ENCODE peak calls at places on chromosomes 3 and 15, in seven cellular contexts. P is fibroblast of pulmonary artery, Z is body of pancreas, R is cardiac fibroblast, N is IMR-90, I is fibroblast of lung, M is pancreas. Q is an unnamed sample.

GRCh38 chr3:120147072-120147871 is 53.0 kb upstream of the GSK3B start:
- DNase-seq in P (no peak), Z (peak; percentile 40), R (no peak), N (no peak), I (no peak), M (no peak), Q (peak; percentile 39)

GRCh38 chr15:39213385-39213840 is 367.5 kb upstream of the THBS1 start:
- DNase-seq in P (peak; percentile 96), Z (peak; percentile 20), R (peak; percentile 96), N (peak; percentile 99), I (peak; percentile 100), M (no peak), Q (peak; percentile 63)

GRCh38 chr3:48135773-48136495 is 52.3 kb downstream of the CDC25A start:
- DNase-seq in P (no peak), Z (no peak), R (no peak), N (peak; percentile 43), I (peak; percentile 42), M (no peak), Q (no peak)

GRCh38 chr3:171494457-171495109 is 34.4 kb upstream of the TNIK start:
- DNase-seq in P (no peak), Z (no peak), R (no peak), N (no peak), I (no peak), M (no peak), Q (no peak)

GRCh38 chr15:62164500-62165028 is 521 bp downstream of the C2CD4B start:
- DNase-seq in P (peak; percentile 47), Z (no peak), R (peak; percentile 32), N (no peak), I (peak; percentile 4), M (peak; percentile 71), Q (no peak)

GRCh38 chr3:11534011-11534782 is 109.5 kb downstream of the VGLL4 start:
- DNase-seq in P (no peak), Z (peak; percentile 54), R (no peak), N (no peak), I (no peak), M (peak; percentile 61), Q (no peak)

GRCh38 chr3:117393119-117393518 is 683.5 kb downstream of the TUSC7 start:
- DNase-seq in P (peak; percentile 18), Z (no peak), R (no peak), N (peak; percentile 85), I (peak; percentile 34), M (no peak), Q (no peak)

GRCh38 chr15:86162172-86162591 is 82.5 kb downstream of the AGBL1 start:
- DNase-seq in P (no peak), Z (no peak), R (no peak), N (no peak), I (no peak), M (no peak), Q (no peak)

GRCh38 chr3:108036984-108037741 is 53.7 kb downstream of the CD47 start:
- DNase-seq in P (peak; percentile 36), Z (peak; percentile 10), R (peak; percentile 20), N (peak; percentile 71), I (peak; percentile 23), M (no peak), Q (no peak)

GRCh38 chr3:53156368-53156834 is 4.6 kb upstream of the PRKCD start:
- DNase-seq in P (no peak), Z (no peak), R (peak; percentile 19), N (no peak), I (peak; percentile 16), M (peak; percentile 34), Q (no peak)

GRCh38 chr15:26887926-26888666 is 21.2 kb downstream of the GABRA5 start:
- DNase-seq in P (no peak), Z (no peak), R (no peak), N (no peak), I (peak; percentile 20), M (no peak), Q (no peak)

GRCh38 chr3:62361261-62361660 is 12.1 kb downstream of the FEZF2 start:
- DNase-seq in P (no peak), Z (no peak), R (no peak), N (no peak), I (no peak), M (no peak), Q (no peak)

GRCh38 chr3:168858327-168858726 is 762.6 kb upstream of the GOLIM4 start:
- DNase-seq in P (no peak), Z (no peak), R (no peak), N (no peak), I (no peak), M (no peak), Q (no peak)

GRCh38 chr15:88863412-88863811 is 31.9 kb downstream of the HAPLN3 start:
- DNase-seq in P (no peak), Z (no peak), R (no peak), N (no peak), I (no peak), M (no peak), Q (no peak)

GRCh38 chr15:88860212-88860611 is 35.1 kb downstream of the HAPLN3 start:
- DNase-seq in P (no peak), Z (no peak), R (no peak), N (no peak), I (no peak), M (no peak), Q (no peak)

GRCh38 chr15:88858934-88859333 is 36.4 kb downstream of the HAPLN3 start:
- DNase-seq in P (no peak), Z (no peak), R (no peak), N (no peak), I (no peak), M (no peak), Q (no peak)

GRCh38 chr15:88859550-88859949 is 35.8 kb downstream of the HAPLN3 start:
- DNase-seq in P (no peak), Z (no peak), R (no peak), N (peak; percentile 16), I (no peak), M (no peak), Q (no peak)

DNA sequence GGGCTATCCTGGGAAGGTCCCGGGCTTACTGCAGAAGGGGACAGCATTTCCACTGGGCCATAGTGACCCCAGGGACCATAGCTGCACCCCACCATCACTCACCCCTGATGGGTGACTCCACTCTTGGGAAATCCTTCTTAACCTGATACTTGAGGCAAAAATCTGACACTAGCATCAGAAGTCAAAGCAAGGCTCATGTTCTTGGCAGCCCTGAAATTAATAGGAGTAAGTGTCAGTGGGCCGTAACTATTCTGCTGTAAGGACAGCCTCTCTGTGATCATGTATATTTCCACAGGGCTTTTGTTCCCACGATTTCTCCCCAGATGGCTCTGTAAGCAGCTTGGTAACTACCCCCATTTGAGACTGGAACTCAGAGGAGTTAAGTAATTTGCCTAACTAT is 33.7 kb downstream of the HAPLN3 start:
- DNase-seq in P (no peak), Z (no peak), R (no peak), N (no peak), I (no peak), M (no peak), Q (no peak)
- TF ChIP-seq CTCF in P (no peak), Z (no peak), R (no peak), N (no peak), I (no peak), M (no peak), Q (no peak)

GRCh38 chr3:152471814-152472605 is 203.3 kb downstream of the MBNL1 start:
- DNase-seq in P (peak; percentile 75), Z (peak; percentile 69), R (peak; percentile 74), N (peak; percentile 54), I (peak; percentile 43), M (peak; percentile 34), Q (peak; percentile 59)

GRCh38 chr3:152470095-152470494 is 201.4 kb downstream of the MBNL1 start:
- DNase-seq in P (no peak), Z (no peak), R (no peak), N (no peak), I (no peak), M (no peak), Q (no peak)

GRCh38 chr3:152469238-152470025 is 200.7 kb downstream of the MBNL1 start:
- DNase-seq in P (no peak), Z (no peak), R (no peak), N (no peak), I (no peak), M (no peak), Q (no peak)

GRCh38 chr3:152470893-152471292 is 202.2 kb downstream of the MBNL1 start:
- DNase-seq in P (no peak), Z (no peak), R (no peak), N (no peak), I (no peak), M (no peak), Q (no peak)

DNA sequence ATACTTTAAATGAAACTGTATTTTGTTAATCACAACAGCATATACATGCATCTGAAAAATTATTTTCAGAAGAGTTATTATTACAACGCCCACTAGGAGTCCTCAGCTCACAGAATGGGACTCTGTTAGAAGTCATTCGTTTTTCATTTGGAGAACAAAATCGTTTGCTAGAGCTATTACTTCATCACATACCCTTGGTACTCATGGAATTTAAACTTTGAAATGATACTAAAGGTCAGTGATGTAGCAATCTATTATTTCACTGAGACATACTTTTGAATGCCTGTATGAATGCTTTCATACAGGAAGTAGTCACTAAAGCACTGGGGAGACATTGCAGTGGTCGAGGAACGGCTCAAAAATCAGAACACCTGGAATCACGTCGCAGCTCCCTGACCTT is 198.1 kb downstream of the MBNL1 start:
- DNase-seq in P (peak; percentile 82), Z (no peak), R (peak; percentile 78), N (peak; percentile 74), I (peak; percentile 38), M (no peak), Q (peak; percentile 47)
- TF ChIP-seq CTCF in P (peak; percentile 52), Z (peak; percentile 26), R (peak; percentile 54), N (peak; percentile 55), I (peak; percentile 63), M (no peak), Q (peak; percentile 41)

GRCh38 chr15:77369168-77369567 is 50.7 kb downstream of the PEAK1 start:
- DNase-seq in P (no peak), Z (no peak), R (no peak), N (peak; percentile 52), I (peak; percentile 21), M (no peak), Q (no peak)

GRCh38 chr15:77373441-77373840 is 46.5 kb downstream of the PEAK1 start:
- DNase-seq in P (no peak), Z (no peak), R (no peak), N (no peak), I (no peak), M (no peak), Q (no peak)

GRCh38 chr15:77371850-77372249 is 48.1 kb downstream of the PEAK1 start:
- DNase-seq in P (no peak), Z (no peak), R (no peak), N (no peak), I (no peak), M (no peak), Q (no peak)

GRCh38 chr15:77375133-77375532 is 44.8 kb downstream of the PEAK1 start:
- DNase-seq in P (no peak), Z (no peak), R (no peak), N (no peak), I (no peak), M (no peak), Q (no peak)

DNA sequence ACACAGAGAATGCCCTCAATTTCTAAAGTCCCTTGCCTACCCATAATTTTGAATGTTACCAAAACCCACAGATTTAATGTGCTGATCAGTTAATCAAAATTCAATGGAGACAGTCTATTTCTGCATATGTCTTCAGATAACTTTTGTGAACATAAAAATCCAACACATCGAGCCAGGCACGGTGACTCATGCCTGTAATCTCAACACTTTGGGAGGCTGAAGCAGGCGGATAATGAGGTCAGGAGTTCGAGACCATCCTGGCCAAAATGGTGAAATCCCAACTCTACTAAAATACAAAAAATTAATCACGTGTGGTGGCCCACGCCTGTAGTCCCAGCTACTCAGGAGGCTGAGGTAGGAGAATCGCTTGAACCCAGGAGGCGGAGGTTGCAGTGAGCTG is 49.3 kb downstream of the PEAK1 start:
- DNase-seq in P (peak; percentile 13), Z (no peak), R (peak; percentile 28), N (peak; percentile 34), I (peak; percentile 11), M (no peak), Q (no peak)
- TF ChIP-seq CTCF in P (no peak), Z (no peak), R (no peak), N (no peak), I (no peak), M (no peak), Q (no peak)

GRCh38 chr3:165339753-165340152 is 143.6 kb upstream of the SLITRK3 start:
- DNase-seq in P (peak; percentile 27), Z (no peak), R (peak; percentile 5), N (peak; percentile 4), I (peak; percentile 7), M (no peak), Q (peak; percentile 45)
- TF ChIP-seq CTCF in P (peak; percentile 33), Z (no peak), R (no peak), N (no peak), I (peak; percentile 71), M (no peak), Q (peak; percentile 53)